ENCODE peak calls at places on chromosomes 12 and 14, in eight cellular contexts. H is CD8-positive, alpha-beta memory T cell; Q is mesendoderm; X is neuronal stem cell; T is stimulated activated CD4-positive, alpha-beta T cell treated with anti-CD3 and anti-CD28 coated beads, Interleukin-2, amount 100 ng/mL, for 48 hours; L is T-helper 9 cell; Y is anterior cingulate cortex; F is GDM1. W is an unnamed sample.

GRCh38 chr12:98582093-98582492 is 11.4 kb upstream of the SLC25A3 start:
- DNase-seq in Y (no peak), X (no peak), F (no peak), Q (no peak), T (no peak), L (no peak), H (no peak), W (no peak)

GRCh38 chr12:39846971-39847661 is 227.5 kb upstream of the ABCD2 start:
- DNase-seq in X (no peak), F (no peak), T (no peak), H (no peak), L (no peak), Q (peak), Y (no peak), W (no peak)

GRCh38 chr12:105445261-105446015 is 114.9 kb downstream of the C12orf75 start:
- DNase-seq in T (no peak), L (no peak), H (no peak), Q (peak), F (no peak), Y (no peak), X (no peak), W (no peak)

GRCh38 chr12:14394317-14395058 is 29.0 kb downstream of the ATF7IP start:
- DNase-seq in Q (peak), Y (no peak), X (peak), T (no peak), F (peak), H (peak), L (no peak), W (peak)

GRCh38 chr12:95214466-95214865 is 2.8 kb downstream of the FGD6 start:
- DNase-seq in L (no peak), X (no peak), T (no peak), Y (no peak), H (no peak), F (no peak), Q (no peak), W (no peak)

GRCh38 chr12:97960741-97961608 is 498.4 kb downstream of the RMST start:
- DNase-seq in H (no peak), F (peak), X (peak), L (no peak), Y (no peak), Q (peak), T (peak), W (no peak)

GRCh38 chr12:115761784-115762183 is 515.7 kb downstream of the MED13L start:
- DNase-seq in H (no peak), Y (no peak), Q (peak), X (no peak), T (no peak), F (no peak), L (no peak), W (no peak)

GRCh38 chr14:92482621-92483319 is 30.8 kb upstream of the RIN3 start:
- DNase-seq in T (no peak), Q (no peak), F (no peak), X (no peak), Y (no peak), L (no peak), H (no peak), W (no peak)

GRCh38 chr12:111149299-111149698 is 219.6 kb downstream of the PHETA1 start:
- DNase-seq in Y (no peak), H (no peak), X (no peak), L (no peak), F (no peak), Q (no peak), T (no peak), W (no peak)

GRCh38 chr14:40656301-40656700 is 950.4 kb upstream of the LRFN5 start:
- DNase-seq in X (no peak), H (no peak), Q (no peak), Y (no peak), T (no peak), F (no peak), L (no peak), W (no peak)

GRCh38 chr14:101616202-101616601 is 54.9 kb downstream of the DIO3 start:
- DNase-seq in L (no peak), X (no peak), T (no peak), H (no peak), Y (no peak), F (no peak), Q (no peak), W (no peak)

GRCh38 chr14:24297190-24297964 is 2.2 kb downstream of the DHRS1 start:
- DNase-seq in L (no peak), X (no peak), H (no peak), F (peak), T (no peak), Q (peak), Y (no peak), W (no peak)

GRCh38 chr12:26109343-26109841 is 15.4 kb downstream of the BHLHE41 start:
- DNase-seq in F (no peak), H (no peak), L (no peak), Y (no peak), Q (no peak), T (no peak), X (no peak), W (no peak)

GRCh38 chr14:75648066-75648838 is 12.4 kb downstream of the ERG28 start:
- DNase-seq in Q (peak), H (no peak), L (no peak), X (no peak), Y (no peak), T (no peak), F (no peak), W (no peak)

GRCh38 chr14:105709281-105710118 is 183.1 kb downstream of the TMEM121 start:
- DNase-seq in X (no peak), T (no peak), H (no peak), Y (no peak), L (no peak), F (no peak), Q (no peak), W (no peak)

GRCh38 chr12:6582959-6583358 is 14.9 kb upstream of the NOP2 start:
- DNase-seq in T (no peak), F (no peak), Y (no peak), Q (no peak), X (no peak), H (no peak), L (no peak), W (no peak)

GRCh38 chr12:105253882-105254513 is 18.0 kb upstream of the APPL2 start:
- DNase-seq in F (no peak), Y (no peak), T (no peak), Q (peak), H (no peak), X (no peak), L (no peak), W (no peak)

GRCh38 chr12:91781114-91781513 is 364.5 kb downstream of the BTG1 start:
- DNase-seq in F (no peak), T (no peak), L (no peak), X (no peak), H (no peak), Q (peak), Y (no peak), W (no peak)

GRCh38 chr14:105500036-105500725 is 9.1 kb downstream of the TEDC1 start:
- DNase-seq in H (no peak), F (no peak), Q (no peak), T (no peak), L (no peak), Y (no peak), X (no peak), W (no peak)

GRCh38 chr14:36129181-36129580 is 47.3 kb downstream of the PTCSC3 start:
- DNase-seq in X (no peak), F (no peak), H (no peak), Y (no peak), T (no peak), L (no peak), Q (peak), W (no peak)

GRCh38 chr12:20154060-20154459 is 214.3 kb upstream of the PDE3A start:
- DNase-seq in T (no peak), L (no peak), H (no peak), F (no peak), Y (no peak), Q (no peak), X (no peak), W (no peak)

GRCh38 chr14:100065161-100065871 is at the start of gene EVL:
- DNase-seq in L (no peak), T (peak), X (no peak), Q (no peak), F (peak), Y (no peak), H (peak), W (peak)

GRCh38 chr12:127675936-127676335 is 591.0 kb upstream of the TMEM132C start:
- DNase-seq in H (no peak), Q (no peak), X (no peak), T (no peak), Y (no peak), L (no peak), F (no peak), W (no peak)

GRCh38 chr14:84254205-84254788 is 1275.6 kb upstream of the FLRT2 start:
- DNase-seq in H (no peak), F (no peak), X (peak), L (no peak), Y (no peak), T (no peak), Q (peak), W (no peak)

GRCh38 chr14:98743536-98743935 is 528.5 kb downstream of the BCL11B start:
- DNase-seq in Y (no peak), T (no peak), Q (no peak), H (no peak), L (no peak), F (no peak), X (no peak), W (no peak)

GRCh38 chr14:53929871-53930685 is 26.5 kb downstream of the BMP4 start:
- DNase-seq in F (no peak), Q (peak), X (no peak), T (no peak), Y (no peak), H (no peak), L (peak), W (no peak)

GRCh38 chr14:66998013-66998412 is 191.2 kb upstream of the GARIN2 start:
- DNase-seq in Y (no peak), F (no peak), Q (no peak), X (no peak), H (no peak), T (no peak), L (no peak), W (no peak)

GRCh38 chr12:62260733-62261683 is 804 bp downstream of the USP15 start:
- DNase-seq in F (peak), Q (peak), T (no peak), Y (no peak), X (peak), H (peak), L (peak), W (peak)

GRCh38 chr14:104927432-104927816 is 2.7 kb downstream of the PLD4 start:
- DNase-seq in H (no peak), L (no peak), F (no peak), X (no peak), Y (no peak), Q (no peak), T (no peak), W (no peak)

GRCh38 chr12:122795807-122796206 is 21.4 kb downstream of the CCDC62 start:
- DNase-seq in Q (peak), F (no peak), T (no peak), X (no peak), L (no peak), Y (no peak), H (no peak), W (no peak)